ENCODE peak calls at places on chromosomes 3 and 15, in ten cellular contexts. P, O, C, K, N, T, A, D, I and F are unnamed samples.

GRCh38 chr15:80484312-80484981 is 80.3 kb downstream of the ARNT2 start:
- DNase-seq in P (no peak), O (peak), C (no peak), K (no peak), N (no peak), T (no peak), A (no peak), D (no peak), I (no peak), F (no peak)

GRCh38 chr3:186790261-186790981 is 7.0 kb downstream of the EIF4A2 start:
- DNase-seq in P (no peak), O (peak), C (peak), K (peak), N (no peak), T (no peak), A (no peak), D (peak), I (no peak), F (no peak)

GRCh38 chr3:30232142-30232541 is 374.3 kb upstream of the TGFBR2 start:
- DNase-seq in P (no peak), O (no peak), C (no peak), K (no peak), N (no peak), T (no peak), A (no peak), D (no peak), I (no peak), F (no peak)

GRCh38 chr3:100698736-100699135 is 10.6 kb upstream of the TFG start:
- DNase-seq in P (no peak), O (no peak), C (no peak), K (no peak), N (no peak), T (no peak), A (no peak), D (no peak), I (no peak), F (no peak)

GRCh38 chr15:70299931-70300858 is 202.5 kb upstream of the TLE3 start:
- DNase-seq in P (no peak), O (no peak), C (no peak), K (peak), N (peak), T (no peak), A (no peak), D (peak), I (peak), F (peak)

GRCh38 chr15:80861776-80862175 is 82.6 kb downstream of the CEMIP start:
- DNase-seq in P (no peak), O (no peak), C (no peak), K (no peak), N (no peak), T (no peak), A (peak), D (no peak), I (no peak), F (no peak)

GRCh38 chr3:173983353-173983752 is 585.8 kb downstream of the NLGN1 start:
- DNase-seq in P (no peak), O (no peak), C (no peak), K (no peak), N (no peak), T (no peak), A (no peak), D (no peak), I (no peak), F (no peak)

GRCh38 chr3:156445117-156445968 is 109.6 kb downstream of the SSR3 start:
- DNase-seq in P (no peak), O (no peak), C (no peak), K (no peak), N (no peak), T (no peak), A (no peak), D (no peak), I (no peak), F (no peak)

GRCh38 chr15:48331796-48332641 is 790 bp downstream of the DUT start:
- DNase-seq in P (peak), O (peak), C (peak), K (peak), N (peak), T (peak), A (peak), D (peak), I (peak), F (no peak)

GRCh38 chr3:186746008-186746407 is 28.8 kb downstream of the KNG1 start:
- DNase-seq in P (no peak), O (no peak), C (no peak), K (no peak), N (no peak), T (no peak), A (peak), D (no peak), I (peak), F (no peak)

GRCh38 chr3:102178817-102179216 is 256.0 kb upstream of the ZPLD1 start:
- DNase-seq in P (no peak), O (no peak), C (no peak), K (no peak), N (no peak), T (no peak), A (no peak), D (no peak), I (no peak), F (no peak)

GRCh38 chr3:117118604-117119003 is 409.0 kb downstream of the TUSC7 start:
- DNase-seq in P (no peak), O (no peak), C (no peak), K (no peak), N (no peak), T (no peak), A (no peak), D (no peak), I (no peak), F (no peak)

GRCh38 chr3:194275231-194275671 is 75.9 kb downstream of the CPN2 start:
- DNase-seq in P (peak), O (no peak), C (peak), K (no peak), N (no peak), T (peak), A (no peak), D (no peak), I (no peak), F (no peak)

GRCh38 chr3:152729906-152730305 is 105.0 kb upstream of the P2RY1 start:
- DNase-seq in P (no peak), O (no peak), C (no peak), K (no peak), N (no peak), T (no peak), A (no peak), D (no peak), I (no peak), F (no peak)

GRCh38 chr15:71167445-71168162 is 52.3 kb downstream of the THSD4 start:
- DNase-seq in P (no peak), O (no peak), C (no peak), K (no peak), N (no peak), T (no peak), A (no peak), D (no peak), I (no peak), F (no peak)

GRCh38 chr3:61030469-61031035 is 220.7 kb downstream of the FHIT start:
- DNase-seq in P (no peak), O (no peak), C (no peak), K (no peak), N (no peak), T (no peak), A (no peak), D (no peak), I (no peak), F (no peak)

GRCh38 chr15:66101715-66102395 is 151.7 kb downstream of the MEGF11 start:
- DNase-seq in P (no peak), O (no peak), C (no peak), K (no peak), N (no peak), T (no peak), A (no peak), D (no peak), I (no peak), F (no peak)

GRCh38 chr15:81336568-81336967 is 12.6 kb upstream of the STARD5 start:
- DNase-seq in P (no peak), O (no peak), C (peak), K (no peak), N (peak), T (no peak), A (no peak), D (no peak), I (no peak), F (no peak)

GRCh38 chr3:154956815-154957214 is 123.3 kb upstream of the MME start:
- DNase-seq in P (no peak), O (no peak), C (no peak), K (no peak), N (no peak), T (no peak), A (no peak), D (no peak), I (no peak), F (no peak)

GRCh38 chr15:57752426-57752825 is 45.9 kb downstream of the POLR2M start:
- DNase-seq in P (no peak), O (no peak), C (no peak), K (no peak), N (no peak), T (no peak), A (no peak), D (no peak), I (no peak), F (no peak)

GRCh38 chr3:36796896-36797295 is 32.5 kb upstream of the DCLK3 start:
- DNase-seq in P (no peak), O (no peak), C (no peak), K (no peak), N (no peak), T (no peak), A (no peak), D (no peak), I (no peak), F (no peak)

GRCh38 chr15:31352283-31352880 is 25.7 kb downstream of the KLF13 start:
- DNase-seq in P (no peak), O (no peak), C (no peak), K (no peak), N (no peak), T (peak), A (no peak), D (no peak), I (no peak), F (no peak)